ENCODE peak calls at places on chromosomes 6 and 20, in ten cellular contexts. One of them, this sample, is unnamed.

GRCh38 chr20:5703542-5704215 is 46.5 kb upstream of the SHLD1 start:
- DNase-seq in cardiac muscle cell: peak; percentile 12
- DNase-seq in IMR-90: no peak
- DNase-seq in uterus: no peak
- DNase-seq in pancreas: no peak
- DNase-seq in MM.1S: no peak
- DNase-seq in GM23248: no peak
- DNase-seq in SJSA1: no peak
- DNase-seq in CD8-positive, alpha-beta memory T cell: no peak
- DNase-seq in psoas muscle: no peak
- DNase-seq in this sample: no peak

GRCh38 chr6:132234356-132234755 is 166.9 kb downstream of the MOXD1 start:
- DNase-seq in pancreas: no peak
- DNase-seq in CD8-positive, alpha-beta memory T cell: no peak
- DNase-seq in GM23248: no peak
- DNase-seq in IMR-90: no peak
- DNase-seq in MM.1S: no peak
- DNase-seq in cardiac muscle cell: no peak
- DNase-seq in uterus: no peak
- DNase-seq in psoas muscle: no peak
- DNase-seq in SJSA1: no peak
- DNase-seq in this sample: no peak

GRCh38 chr6:87654880-87655454 is 47.1 kb downstream of the AKIRIN2 start:
- DNase-seq in psoas muscle: no peak
- DNase-seq in SJSA1: no peak
- DNase-seq in pancreas: no peak
- DNase-seq in IMR-90: peak; percentile 41
- DNase-seq in MM.1S: no peak
- DNase-seq in cardiac muscle cell: peak; percentile 8
- DNase-seq in GM23248: peak; percentile 29
- DNase-seq in CD8-positive, alpha-beta memory T cell: no peak
- DNase-seq in uterus: no peak
- DNase-seq in this sample: no peak

GRCh38 chr20:59082981-59083380 is 40.4 kb upstream of the PRELID3B start:
- DNase-seq in IMR-90: peak; percentile 77
- DNase-seq in pancreas: no peak
- DNase-seq in CD8-positive, alpha-beta memory T cell: no peak
- DNase-seq in psoas muscle: no peak
- DNase-seq in cardiac muscle cell: no peak
- DNase-seq in uterus: no peak
- DNase-seq in GM23248: peak; percentile 88
- DNase-seq in SJSA1: no peak
- DNase-seq in MM.1S: no peak
- DNase-seq in this sample: no peak

GRCh38 chr6:16404456-16404855 is 166.1 kb downstream of the GMPR start:
- DNase-seq in CD8-positive, alpha-beta memory T cell: peak; percentile 9
- DNase-seq in cardiac muscle cell: no peak
- DNase-seq in SJSA1: no peak
- DNase-seq in pancreas: no peak
- DNase-seq in MM.1S: no peak
- DNase-seq in IMR-90: no peak
- DNase-seq in GM23248: no peak
- DNase-seq in uterus: no peak
- DNase-seq in psoas muscle: no peak
- DNase-seq in this sample: no peak

GRCh38 chr20:51958636-51959542 is 156.6 kb upstream of the SALL4 start:
- DNase-seq in GM23248: no peak
- DNase-seq in MM.1S: no peak
- DNase-seq in cardiac muscle cell: peak; percentile 55
- DNase-seq in CD8-positive, alpha-beta memory T cell: no peak
- DNase-seq in pancreas: no peak
- DNase-seq in IMR-90: peak; percentile 39
- DNase-seq in psoas muscle: no peak
- DNase-seq in uterus: no peak
- DNase-seq in SJSA1: no peak
- DNase-seq in this sample: no peak

GRCh38 chr6:133042550-133043120 is 198.5 kb upstream of the EYA4 start:
- DNase-seq in MM.1S: no peak
- DNase-seq in IMR-90: no peak
- DNase-seq in SJSA1: no peak
- DNase-seq in cardiac muscle cell: no peak
- DNase-seq in uterus: no peak
- DNase-seq in pancreas: no peak
- DNase-seq in psoas muscle: no peak
- DNase-seq in GM23248: no peak
- DNase-seq in CD8-positive, alpha-beta memory T cell: no peak
- DNase-seq in this sample: no peak

GRCh38 chr6:33840064-33840926 is 36.5 kb upstream of the MLN start:
- DNase-seq in pancreas: no peak
- DNase-seq in uterus: no peak
- DNase-seq in psoas muscle: no peak
- DNase-seq in IMR-90: peak; percentile 98
- DNase-seq in cardiac muscle cell: peak; percentile 95
- DNase-seq in CD8-positive, alpha-beta memory T cell: no peak
- DNase-seq in GM23248: peak; percentile 99
- DNase-seq in SJSA1: peak; percentile 92
- DNase-seq in MM.1S: peak; percentile 53
- DNase-seq in this sample: peak; percentile 98

GRCh38 chr6:143139239-143139784 is 78.6 kb downstream of the AIG1 start:
- DNase-seq in CD8-positive, alpha-beta memory T cell: no peak
- DNase-seq in pancreas: no peak
- DNase-seq in SJSA1: no peak
- DNase-seq in GM23248: peak; percentile 73
- DNase-seq in psoas muscle: no peak
- DNase-seq in cardiac muscle cell: no peak
- DNase-seq in IMR-90: no peak
- DNase-seq in uterus: no peak
- DNase-seq in MM.1S: no peak
- DNase-seq in this sample: no peak

GRCh38 chr6:90368601-90369000 is 72.0 kb upstream of the BACH2 start:
- DNase-seq in CD8-positive, alpha-beta memory T cell: no peak
- DNase-seq in SJSA1: peak; percentile 52
- DNase-seq in MM.1S: no peak
- DNase-seq in IMR-90: peak; percentile 79
- DNase-seq in GM23248: peak; percentile 50
- DNase-seq in cardiac muscle cell: peak; percentile 45
- DNase-seq in uterus: no peak
- DNase-seq in psoas muscle: no peak
- DNase-seq in pancreas: no peak
- DNase-seq in this sample: no peak

DNA sequence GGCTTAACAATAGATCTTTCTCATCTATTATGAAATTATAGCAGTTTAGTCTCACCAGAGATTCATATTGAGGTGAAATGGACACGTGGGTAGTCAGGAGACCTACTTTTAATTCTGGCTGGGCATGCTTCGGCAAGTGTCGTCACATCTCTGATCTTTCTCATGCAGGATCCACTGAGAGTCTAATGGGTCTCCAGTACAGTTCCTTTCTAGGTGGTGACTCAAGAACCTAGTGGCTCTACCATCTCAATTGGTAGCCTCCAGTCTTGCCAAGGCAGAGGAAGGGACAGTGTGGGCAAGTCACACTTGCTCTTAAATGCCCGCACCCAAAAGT is 94.9 kb downstream of the KCNB1 start:
- DNase-seq in CD8-positive, alpha-beta memory T cell: no peak
- DNase-seq in cardiac muscle cell: no peak
- DNase-seq in psoas muscle: no peak
- DNase-seq in MM.1S: no peak
- DNase-seq in GM23248: no peak
- DNase-seq in pancreas: no peak
- DNase-seq in uterus: no peak
- DNase-seq in IMR-90: no peak
- DNase-seq in SJSA1: no peak
- DNase-seq in this sample: no peak
- H3K4me1 ChIP-seq in CD8-positive, alpha-beta memory T cell: no peaks in the 10 kb centered on the region
- H3K4me1 ChIP-seq in cardiac muscle cell: no peaks in the 10 kb centered on the region
- H3K4me1 ChIP-seq in psoas muscle: peaks cover 8% of the 10 kb centered on the region
- H3K4me1 ChIP-seq in MM.1S: no peaks in the 10 kb centered on the region
- H3K4me1 ChIP-seq in GM23248: no peaks in the 10 kb centered on the region
- H3K4me1 ChIP-seq in pancreas: no peaks in the 10 kb centered on the region
- H3K4me1 ChIP-seq in uterus: peaks cover 7% of the 10 kb centered on the region
- H3K4me1 ChIP-seq in IMR-90: no peaks in the 10 kb centered on the region
- H3K4me1 ChIP-seq in SJSA1: no peaks in the 10 kb centered on the region
- H3K4me1 ChIP-seq in this sample: no peaks in the 10 kb centered on the region

GRCh38 chr6:71488186-71488585 is 199.6 kb downstream of the OGFRL1 start:
- DNase-seq in CD8-positive, alpha-beta memory T cell: no peak
- DNase-seq in IMR-90: no peak
- DNase-seq in MM.1S: no peak
- DNase-seq in SJSA1: no peak
- DNase-seq in GM23248: no peak
- DNase-seq in cardiac muscle cell: no peak
- DNase-seq in pancreas: no peak
- DNase-seq in psoas muscle: no peak
- DNase-seq in uterus: no peak
- DNase-seq in this sample: no peak
- H3K4me3 ChIP-seq in CD8-positive, alpha-beta memory T cell: no peak overlapping the region
- H3K4me3 ChIP-seq in IMR-90: no peak overlapping the region
- H3K4me3 ChIP-seq in MM.1S: no peak overlapping the region
- H3K4me3 ChIP-seq in SJSA1: no peak overlapping the region
- H3K4me3 ChIP-seq in GM23248: no peak overlapping the region
- H3K4me3 ChIP-seq in cardiac muscle cell: no peak overlapping the region
- H3K4me3 ChIP-seq in pancreas: no peak overlapping the region
- H3K4me3 ChIP-seq in psoas muscle: no peak overlapping the region
- H3K4me3 ChIP-seq in uterus: no peak overlapping the region
- H3K4me3 ChIP-seq in this sample: no peak overlapping the region

GRCh38 chr6:14738933-14739332 is 506.9 kb upstream of the JARID2 start:
- DNase-seq in cardiac muscle cell: peak; percentile 30
- DNase-seq in psoas muscle: no peak
- DNase-seq in SJSA1: no peak
- DNase-seq in GM23248: no peak
- DNase-seq in MM.1S: no peak
- DNase-seq in IMR-90: no peak
- DNase-seq in uterus: no peak
- DNase-seq in CD8-positive, alpha-beta memory T cell: no peak
- DNase-seq in pancreas: no peak
- DNase-seq in this sample: no peak
- H3K4me1 ChIP-seq in cardiac muscle cell: no peaks in the 10 kb centered on the region
- H3K4me1 ChIP-seq in psoas muscle: no peaks in the 10 kb centered on the region
- H3K4me1 ChIP-seq in SJSA1: peaks cover 31% of the 10 kb centered on the region
- H3K4me1 ChIP-seq in GM23248: peaks cover 28% of the 10 kb centered on the region
- H3K4me1 ChIP-seq in MM.1S: no peaks in the 10 kb centered on the region
- H3K4me1 ChIP-seq in IMR-90: peaks cover 16% of the 10 kb centered on the region
- H3K4me1 ChIP-seq in uterus: no peaks in the 10 kb centered on the region
- H3K4me1 ChIP-seq in CD8-positive, alpha-beta memory T cell: peaks cover 28% of the 10 kb centered on the region
- H3K4me1 ChIP-seq in pancreas: no peaks in the 10 kb centered on the region
- H3K4me1 ChIP-seq in this sample: peaks cover 37% of the 10 kb centered on the region

GRCh38 chr6:116396451-116396850 is 25.7 kb downstream of the DSE start:
- DNase-seq in SJSA1: no peak
- DNase-seq in uterus: no peak
- DNase-seq in cardiac muscle cell: no peak
- DNase-seq in MM.1S: no peak
- DNase-seq in psoas muscle: no peak
- DNase-seq in GM23248: no peak
- DNase-seq in CD8-positive, alpha-beta memory T cell: no peak
- DNase-seq in IMR-90: no peak
- DNase-seq in pancreas: no peak
- DNase-seq in this sample: no peak

GRCh38 chr6:116390571-116390970 is 19.8 kb downstream of the DSE start:
- DNase-seq in uterus: no peak
- DNase-seq in pancreas: no peak
- DNase-seq in psoas muscle: no peak
- DNase-seq in IMR-90: no peak
- DNase-seq in SJSA1: no peak
- DNase-seq in MM.1S: peak; percentile 80
- DNase-seq in CD8-positive, alpha-beta memory T cell: no peak
- DNase-seq in GM23248: no peak
- DNase-seq in cardiac muscle cell: no peak
- DNase-seq in this sample: no peak

GRCh38 chr6:116395647-116396046 is 24.9 kb downstream of the DSE start:
- DNase-seq in IMR-90: no peak
- DNase-seq in GM23248: no peak
- DNase-seq in pancreas: no peak
- DNase-seq in cardiac muscle cell: no peak
- DNase-seq in SJSA1: no peak
- DNase-seq in CD8-positive, alpha-beta memory T cell: no peak
- DNase-seq in uterus: no peak
- DNase-seq in psoas muscle: no peak
- DNase-seq in MM.1S: no peak
- DNase-seq in this sample: no peak

GRCh38 chr6:116392158-116393032 is 21.6 kb downstream of the DSE start:
- DNase-seq in CD8-positive, alpha-beta memory T cell: peak; percentile 30
- DNase-seq in pancreas: no peak
- DNase-seq in MM.1S: peak; percentile 39
- DNase-seq in uterus: no peak
- DNase-seq in SJSA1: no peak
- DNase-seq in cardiac muscle cell: peak; percentile 86
- DNase-seq in IMR-90: peak; percentile 38
- DNase-seq in psoas muscle: no peak
- DNase-seq in GM23248: no peak
- DNase-seq in this sample: no peak

GRCh38 chr6:116393430-116393829 is 22.7 kb downstream of the DSE start:
- DNase-seq in psoas muscle: no peak
- DNase-seq in pancreas: no peak
- DNase-seq in MM.1S: no peak
- DNase-seq in cardiac muscle cell: peak; percentile 27
- DNase-seq in CD8-positive, alpha-beta memory T cell: no peak
- DNase-seq in SJSA1: no peak
- DNase-seq in IMR-90: no peak
- DNase-seq in GM23248: no peak
- DNase-seq in uterus: no peak
- DNase-seq in this sample: no peak
- H3K4me3 ChIP-seq in psoas muscle: no peak overlapping the region
- H3K4me3 ChIP-seq in pancreas: no peak overlapping the region
- H3K4me3 ChIP-seq in MM.1S: no peak overlapping the region
- H3K4me3 ChIP-seq in cardiac muscle cell: no peak overlapping the region
- H3K4me3 ChIP-seq in CD8-positive, alpha-beta memory T cell: no peak overlapping the region
- H3K4me3 ChIP-seq in SJSA1: no peak overlapping the region
- H3K4me3 ChIP-seq in IMR-90: no peak overlapping the region
- H3K4me3 ChIP-seq in GM23248: no peak overlapping the region
- H3K4me3 ChIP-seq in uterus: no peak overlapping the region
- H3K4me3 ChIP-seq in this sample: no peak overlapping the region

DNA sequence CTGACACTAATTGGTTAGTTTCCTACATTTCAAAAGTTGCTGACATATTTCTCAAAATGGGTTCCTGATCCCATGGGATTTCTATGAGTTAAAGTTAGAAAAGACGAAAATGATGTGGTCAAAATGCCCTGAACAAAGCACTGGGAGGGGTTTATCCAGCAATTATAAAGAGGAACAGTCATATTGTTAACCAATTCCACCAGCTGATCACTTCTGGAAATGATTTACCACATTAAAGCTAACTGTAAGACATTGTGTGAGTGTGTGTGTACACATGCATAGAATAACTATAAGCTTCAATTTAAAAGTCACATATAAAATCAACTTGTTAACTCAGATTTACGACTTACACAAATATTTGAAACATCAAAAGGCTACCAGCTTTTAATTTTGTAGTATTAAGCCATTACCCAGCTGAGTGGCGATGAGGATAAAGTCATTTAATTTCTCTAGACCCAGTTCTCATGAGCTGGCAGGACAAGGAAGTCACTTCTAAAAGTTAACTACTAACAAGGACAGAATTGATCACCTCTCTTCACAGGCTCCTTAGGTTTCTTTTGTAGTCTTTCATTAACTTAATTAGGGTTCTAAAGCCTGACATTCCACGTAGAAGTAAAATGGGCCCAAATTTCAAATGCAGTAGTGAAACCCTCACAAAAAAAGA is 40.4 kb downstream of the MAN1A1 start:
- DNase-seq in cardiac muscle cell: no peak
- DNase-seq in pancreas: no peak
- DNase-seq in IMR-90: no peak
- DNase-seq in SJSA1: no peak
- DNase-seq in GM23248: peak; percentile 31
- DNase-seq in MM.1S: no peak
- DNase-seq in CD8-positive, alpha-beta memory T cell: no peak
- DNase-seq in psoas muscle: no peak
- DNase-seq in uterus: no peak
- DNase-seq in this sample: no peak
- H3K4me1 ChIP-seq in cardiac muscle cell: peaks cover 31% of the 10 kb centered on the region
- H3K4me1 ChIP-seq in pancreas: peaks cover 10% of the 10 kb centered on the region
- H3K4me1 ChIP-seq in IMR-90: peaks cover 4% of the 10 kb centered on the region
- H3K4me1 ChIP-seq in SJSA1: no peaks in the 10 kb centered on the region
- H3K4me1 ChIP-seq in GM23248: peaks cover 18% of the 10 kb centered on the region
- H3K4me1 ChIP-seq in MM.1S: no peaks in the 10 kb centered on the region
- H3K4me1 ChIP-seq in CD8-positive, alpha-beta memory T cell: peaks cover 26% of the 10 kb centered on the region
- H3K4me1 ChIP-seq in psoas muscle: no peaks in the 10 kb centered on the region
- H3K4me1 ChIP-seq in uterus: no peaks in the 10 kb centered on the region
- H3K4me1 ChIP-seq in this sample: peaks cover 5% of the 10 kb centered on the region